ENCODE peak calls at places on chromosome 3, in seven cellular contexts. X is GM12864; L is neural progenitor cell; Z is stimulated activated CD4-positive, alpha-beta T cell treated with anti-CD3 and anti-CD28 coated beads, Interleukin-2, amount 100 ng/mL, for 48 hours; A is activated effector memory CD4-positive, alpha-beta T cell treated with anti-CD3 and anti-CD28 coated beads, Interleukin-2, amount 50 U/mL, for 16 hours; E is Peyer's patch; T is GM10248. B is an unnamed sample.

GRCh38 chr3:101936419-101937331 is 87.4 kb downstream of the NFKBIZ start:
- DNase-seq in X (peak; percentile 88), L (no peak), Z (no peak), A (peak; percentile 69), E (no peak), T (peak; percentile 81), B (peak; percentile 89)

GRCh38 chr3:19216669-19217337 is 68.5 kb downstream of the KCNH8 start:
- DNase-seq in X (no peak), L (no peak), Z (no peak), A (no peak), E (no peak), T (no peak), B (no peak)

GRCh38 chr3:46517016-46517770 is 19.4 kb downstream of the RTP3 start:
- DNase-seq in X (no peak), L (no peak), Z (no peak), A (no peak), E (no peak), T (no peak), B (no peak)

GRCh38 chr3:148606979-148607378 is 90.7 kb upstream of the AGTR1 start:
- DNase-seq in X (no peak), L (no peak), Z (no peak), A (no peak), E (no peak), T (no peak), B (peak; percentile 2)

GRCh38 chr3:13332740-13333139 is 87.4 kb downstream of the NUP210 start:
- DNase-seq in X (no peak), L (no peak), Z (no peak), A (no peak), E (no peak), T (no peak), B (no peak)

GRCh38 chr3:133276594-133276993 is 123.3 kb upstream of the BFSP2 start:
- DNase-seq in X (no peak), L (peak; percentile 27), Z (no peak), A (no peak), E (no peak), T (no peak), B (no peak)

GRCh38 chr3:37590328-37591079 is 271.2 kb upstream of the CTDSPL start:
- DNase-seq in X (no peak), L (no peak), Z (no peak), A (no peak), E (no peak), T (no peak), B (peak; percentile 3)

GRCh38 chr3:50525987-50526386 is 22.6 kb upstream of the CACNA2D2 start:
- DNase-seq in X (no peak), L (peak; percentile 87), Z (peak; percentile 65), A (peak; percentile 77), E (no peak), T (peak; percentile 72), B (peak; percentile 57)

GRCh38 chr3:5015056-5015455 is 35.8 kb downstream of the BHLHE40 start:
- DNase-seq in X (no peak), L (no peak), Z (no peak), A (no peak), E (no peak), T (no peak), B (no peak)

GRCh38 chr3:11346416-11346815 is 74.2 kb downstream of the ATG7 start:
- DNase-seq in X (no peak), L (no peak), Z (no peak), A (no peak), E (no peak), T (no peak), B (no peak)

GRCh38 chr3:42545284-42545900 is 36.4 kb downstream of the SEC22C start:
- DNase-seq in X (no peak), L (no peak), Z (no peak), A (no peak), E (no peak), T (no peak), B (peak; percentile 42)

GRCh38 chr3:158668506-158668905 is 3.9 kb downstream of the LXN start:
- DNase-seq in X (no peak), L (no peak), Z (no peak), A (no peak), E (no peak), T (no peak), B (no peak)

GRCh38 chr3:126798521-126798920 is 94.5 kb downstream of the CHCHD6 start:
- DNase-seq in X (no peak), L (no peak), Z (no peak), A (no peak), E (no peak), T (no peak), B (no peak)

GRCh38 chr3:64120876-64121275 is 97.6 kb upstream of the PSMD6 start:
- DNase-seq in X (no peak), L (no peak), Z (no peak), A (no peak), E (no peak), T (no peak), B (no peak)

GRCh38 chr3:27287052-27287451 is 82.1 kb downstream of the NEK10 start:
- DNase-seq in X (no peak), L (no peak), Z (no peak), A (no peak), E (no peak), T (no peak), B (no peak)

GRCh38 chr3:103672346-103672745 is 1237.5 kb downstream of the ZPLD1 start:
- DNase-seq in X (no peak), L (no peak), Z (no peak), A (no peak), E (no peak), T (no peak), B (no peak)

GRCh38 chr3:5201536-5201935 is 14.0 kb downstream of the EDEM1 start:
- DNase-seq in X (no peak), L (no peak), Z (no peak), A (no peak), E (no peak), T (no peak), B (no peak)

GRCh38 chr3:193869221-193870201 is 266.4 kb upstream of the HES1 start:
- DNase-seq in X (no peak), L (peak; percentile 75), Z (peak; percentile 13), A (no peak), E (no peak), T (peak; percentile 48), B (no peak)

GRCh38 chr3:124582621-124583437 is 147.4 kb upstream of the UMPS start:
- DNase-seq in X (no peak), L (no peak), Z (no peak), A (no peak), E (no peak), T (no peak), B (no peak)

GRCh38 chr3:54531741-54532140 is 396.1 kb downstream of the LRTM1 start:
- DNase-seq in X (no peak), L (no peak), Z (no peak), A (no peak), E (no peak), T (no peak), B (no peak)

GRCh38 chr3:89955141-89955540 is 847.7 kb downstream of the EPHA3 start:
- DNase-seq in X (no peak), L (no peak), Z (no peak), A (no peak), E (no peak), T (no peak), B (no peak)

B was measured in cardiac muscle cell.